ENCODE peak calls at places on chromosomes 12 and 14, in five cellular contexts. One of them, this sample, is unnamed.

GRCh38 chr12:18849080-18849479 is 111.2 kb downstream of the CAPZA3 start:
- DNase-seq in heart right ventricle: no peak
- DNase-seq in A673: no peak
- DNase-seq in Peyer's patch: no peak
- DNase-seq in brain microvascular endothelial cell: peak
- DNase-seq in this sample: peak

GRCh38 chr12:100404769-100405407 is 48.0 kb downstream of the SLC17A8 start:
- DNase-seq in heart right ventricle: no peak
- DNase-seq in A673: peak
- DNase-seq in Peyer's patch: no peak
- DNase-seq in brain microvascular endothelial cell: peak
- DNase-seq in this sample: peak

GRCh38 chr12:67370979-67371378 is 101.8 kb downstream of the CAND1 start:
- DNase-seq in heart right ventricle: no peak
- DNase-seq in A673: no peak
- DNase-seq in Peyer's patch: no peak
- DNase-seq in brain microvascular endothelial cell: no peak
- DNase-seq in this sample: peak

GRCh38 chr12:80441921-80442320 is 2.1 kb upstream of the PTPRQ start:
- DNase-seq in heart right ventricle: no peak
- DNase-seq in A673: no peak
- DNase-seq in Peyer's patch: no peak
- DNase-seq in brain microvascular endothelial cell: peak
- DNase-seq in this sample: peak

GRCh38 chr12:32151552-32151951 is 44.9 kb downstream of the BICD1 start:
- DNase-seq in heart right ventricle: no peak
- DNase-seq in A673: no peak
- DNase-seq in Peyer's patch: no peak
- DNase-seq in brain microvascular endothelial cell: no peak
- DNase-seq in this sample: no peak

GRCh38 chr14:40119321-40119720 is 687.1 kb upstream of the FBXO33 start:
- DNase-seq in heart right ventricle: no peak
- DNase-seq in A673: no peak
- DNase-seq in Peyer's patch: no peak
- DNase-seq in brain microvascular endothelial cell: no peak
- DNase-seq in this sample: no peak

GRCh38 chr12:51028811-51029146 is 2.6 kb upstream of the SLC11A2 start:
- DNase-seq in heart right ventricle: no peak
- DNase-seq in A673: no peak
- DNase-seq in Peyer's patch: no peak
- DNase-seq in brain microvascular endothelial cell: no peak
- DNase-seq in this sample: no peak

GRCh38 chr12:71605034-71605433 is 58.6 kb downstream of the ZFC3H1 start:
- DNase-seq in heart right ventricle: no peak
- DNase-seq in A673: no peak
- DNase-seq in Peyer's patch: no peak
- DNase-seq in brain microvascular endothelial cell: no peak
- DNase-seq in this sample: no peak

GRCh38 chr14:24398943-24399801 is at the start of gene NYNRIN:
- DNase-seq in heart right ventricle: no peak
- DNase-seq in A673: no peak
- DNase-seq in Peyer's patch: peak
- DNase-seq in brain microvascular endothelial cell: no peak
- DNase-seq in this sample: peak

GRCh38 chr12:43736921-43737440 is 21.6 kb downstream of the PUS7L start:
- DNase-seq in heart right ventricle: no peak
- DNase-seq in A673: no peak
- DNase-seq in Peyer's patch: no peak
- DNase-seq in brain microvascular endothelial cell: no peak
- DNase-seq in this sample: peak

GRCh38 chr12:43730283-43730682 is 28.3 kb downstream of the PUS7L start:
- DNase-seq in heart right ventricle: no peak
- DNase-seq in A673: no peak
- DNase-seq in Peyer's patch: no peak
- DNase-seq in brain microvascular endothelial cell: no peak
- DNase-seq in this sample: no peak

GRCh38 chr12:43728698-43729097 is 29.9 kb downstream of the PUS7L start:
- DNase-seq in heart right ventricle: no peak
- DNase-seq in A673: no peak
- DNase-seq in Peyer's patch: no peak
- DNase-seq in brain microvascular endothelial cell: no peak
- DNase-seq in this sample: no peak

GRCh38 chr12:43737646-43738045 is 20.9 kb downstream of the PUS7L start:
- DNase-seq in heart right ventricle: no peak
- DNase-seq in A673: no peak
- DNase-seq in Peyer's patch: no peak
- DNase-seq in brain microvascular endothelial cell: peak
- DNase-seq in this sample: peak

GRCh38 chr12:43733687-43734086 is 24.9 kb downstream of the PUS7L start:
- DNase-seq in heart right ventricle: no peak
- DNase-seq in A673: no peak
- DNase-seq in Peyer's patch: no peak
- DNase-seq in brain microvascular endothelial cell: no peak
- DNase-seq in this sample: no peak
- TF ChIP-seq CTCF in heart right ventricle: no peak
- TF ChIP-seq CTCF in A673: peak
- TF ChIP-seq CTCF in Peyer's patch: no peak
- TF ChIP-seq CTCF in brain microvascular endothelial cell: no peak
- TF ChIP-seq CTCF in this sample: no peak

GRCh38 chr14:69633238-69633637 is 21.8 kb downstream of the SUSD6 start:
- DNase-seq in heart right ventricle: no peak
- DNase-seq in A673: no peak
- DNase-seq in Peyer's patch: no peak
- DNase-seq in brain microvascular endothelial cell: no peak
- DNase-seq in this sample: no peak

GRCh38 chr14:69632752-69633151 is 21.4 kb downstream of the SUSD6 start:
- DNase-seq in heart right ventricle: no peak
- DNase-seq in A673: no peak
- DNase-seq in Peyer's patch: no peak
- DNase-seq in brain microvascular endothelial cell: no peak
- DNase-seq in this sample: no peak

GRCh38 chr14:69629225-69630127 is 18.1 kb downstream of the SUSD6 start:
- DNase-seq in heart right ventricle: no peak
- DNase-seq in A673: no peak
- DNase-seq in Peyer's patch: no peak
- DNase-seq in brain microvascular endothelial cell: no peak
- DNase-seq in this sample: no peak

GRCh38 chr14:69631509-69631908 is 20.1 kb downstream of the SUSD6 start:
- DNase-seq in heart right ventricle: no peak
- DNase-seq in A673: no peak
- DNase-seq in Peyer's patch: no peak
- DNase-seq in brain microvascular endothelial cell: peak
- DNase-seq in this sample: no peak

GRCh38 chr14:69632154-69632553 is 20.8 kb downstream of the SUSD6 start:
- DNase-seq in heart right ventricle: no peak
- DNase-seq in A673: no peak
- DNase-seq in Peyer's patch: no peak
- DNase-seq in brain microvascular endothelial cell: no peak
- DNase-seq in this sample: no peak
- H3K4me3 ChIP-seq in heart right ventricle: no peak
- H3K4me3 ChIP-seq in A673: no peak
- H3K4me3 ChIP-seq in Peyer's patch: no peak
- H3K4me3 ChIP-seq in brain microvascular endothelial cell: no peak
- H3K4me3 ChIP-seq in this sample: no peak

DNA sequence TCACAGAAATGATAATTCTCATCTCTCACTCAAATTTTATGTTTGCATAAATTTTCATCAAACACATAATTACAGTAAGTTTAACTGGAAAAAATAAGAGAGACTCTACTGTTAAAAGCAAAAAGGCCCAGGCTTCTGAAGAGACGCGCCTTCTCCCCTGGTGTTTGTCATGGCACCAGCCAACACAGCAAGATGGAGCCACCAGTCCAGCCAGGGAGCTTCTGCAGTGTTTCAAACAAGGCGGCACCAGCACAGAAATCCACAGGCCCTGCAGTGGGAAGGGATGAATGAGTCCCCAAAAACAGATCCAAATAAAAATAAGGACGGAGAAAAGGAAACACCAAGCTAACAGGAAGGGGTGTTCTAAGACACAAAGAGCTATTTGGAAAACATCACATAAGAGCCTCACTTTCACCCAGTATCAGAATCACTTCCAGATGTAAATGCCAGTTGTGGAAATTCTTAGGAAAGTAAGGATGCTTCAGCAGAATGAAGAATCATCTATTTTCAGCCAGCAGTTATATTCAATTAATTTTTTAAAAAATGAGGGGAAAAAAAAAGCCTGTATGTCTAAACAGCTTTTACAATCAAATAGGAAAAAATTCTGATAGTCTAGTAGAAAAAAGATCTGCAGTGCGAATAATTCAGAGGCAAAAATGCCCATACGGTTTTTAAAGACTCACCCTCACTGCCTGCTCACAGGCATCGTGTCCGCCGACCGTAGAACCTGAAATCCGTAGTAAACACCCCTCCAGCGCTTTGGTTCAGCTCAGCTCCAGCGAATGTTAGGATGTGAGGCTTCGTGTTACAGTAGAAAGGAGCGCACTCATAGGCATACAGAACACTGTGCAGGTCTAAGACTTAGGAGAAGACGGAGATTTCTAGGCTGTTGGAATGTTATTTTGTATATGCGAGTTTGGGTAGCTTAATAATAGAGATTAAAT is 25.2 kb downstream of the SFSWAP start:
- DNase-seq in heart right ventricle: no peak
- DNase-seq in A673: no peak
- DNase-seq in Peyer's patch: no peak
- DNase-seq in brain microvascular endothelial cell: no peak
- DNase-seq in this sample: peak
- TF ChIP-seq CTCF in heart right ventricle: no peak
- TF ChIP-seq CTCF in A673: no peak
- TF ChIP-seq CTCF in Peyer's patch: no peak
- TF ChIP-seq CTCF in brain microvascular endothelial cell: no peak
- TF ChIP-seq CTCF in this sample: no peak

GRCh38 chr12:5787828-5788227 is 157.2 kb downstream of the ANO2 start:
- DNase-seq in heart right ventricle: no peak
- DNase-seq in A673: no peak
- DNase-seq in Peyer's patch: no peak
- DNase-seq in brain microvascular endothelial cell: no peak
- DNase-seq in this sample: no peak

GRCh38 chr12:5792350-5792749 is 152.7 kb downstream of the ANO2 start:
- DNase-seq in heart right ventricle: no peak
- DNase-seq in A673: no peak
- DNase-seq in Peyer's patch: no peak
- DNase-seq in brain microvascular endothelial cell: no peak
- DNase-seq in this sample: no peak

GRCh38 chr12:5785601-5786000 is 159.5 kb downstream of the ANO2 start:
- DNase-seq in heart right ventricle: no peak
- DNase-seq in A673: no peak
- DNase-seq in Peyer's patch: no peak
- DNase-seq in brain microvascular endothelial cell: no peak
- DNase-seq in this sample: no peak

GRCh38 chr12:5794156-5794555 is 150.9 kb downstream of the ANO2 start:
- DNase-seq in heart right ventricle: no peak
- DNase-seq in A673: no peak
- DNase-seq in Peyer's patch: no peak
- DNase-seq in brain microvascular endothelial cell: no peak
- DNase-seq in this sample: no peak

GRCh38 chr12:5789469-5789968 is 155.5 kb downstream of the ANO2 start:
- DNase-seq in heart right ventricle: no peak
- DNase-seq in A673: no peak
- DNase-seq in Peyer's patch: no peak
- DNase-seq in brain microvascular endothelial cell: no peak
- DNase-seq in this sample: no peak
- H3K4me3 ChIP-seq in heart right ventricle: no peak
- H3K4me3 ChIP-seq in A673: no peak
- H3K4me3 ChIP-seq in Peyer's patch: no peak
- H3K4me3 ChIP-seq in brain microvascular endothelial cell: no peak
- H3K4me3 ChIP-seq in this sample: no peak

GRCh38 chr12:94721173-94721572 is 70.8 kb upstream of the TMCC3 start:
- DNase-seq in heart right ventricle: no peak
- DNase-seq in A673: no peak
- DNase-seq in Peyer's patch: no peak
- DNase-seq in brain microvascular endothelial cell: no peak
- DNase-seq in this sample: no peak

GRCh38 chr12:94722664-94723063 is 72.3 kb upstream of the TMCC3 start:
- DNase-seq in heart right ventricle: no peak
- DNase-seq in A673: no peak
- DNase-seq in Peyer's patch: no peak
- DNase-seq in brain microvascular endothelial cell: no peak
- DNase-seq in this sample: peak

GRCh38 chr12:94730846-94731245 is 80.5 kb upstream of the TMCC3 start:
- DNase-seq in heart right ventricle: no peak
- DNase-seq in A673: peak
- DNase-seq in Peyer's patch: no peak
- DNase-seq in brain microvascular endothelial cell: no peak
- DNase-seq in this sample: no peak

DNA sequence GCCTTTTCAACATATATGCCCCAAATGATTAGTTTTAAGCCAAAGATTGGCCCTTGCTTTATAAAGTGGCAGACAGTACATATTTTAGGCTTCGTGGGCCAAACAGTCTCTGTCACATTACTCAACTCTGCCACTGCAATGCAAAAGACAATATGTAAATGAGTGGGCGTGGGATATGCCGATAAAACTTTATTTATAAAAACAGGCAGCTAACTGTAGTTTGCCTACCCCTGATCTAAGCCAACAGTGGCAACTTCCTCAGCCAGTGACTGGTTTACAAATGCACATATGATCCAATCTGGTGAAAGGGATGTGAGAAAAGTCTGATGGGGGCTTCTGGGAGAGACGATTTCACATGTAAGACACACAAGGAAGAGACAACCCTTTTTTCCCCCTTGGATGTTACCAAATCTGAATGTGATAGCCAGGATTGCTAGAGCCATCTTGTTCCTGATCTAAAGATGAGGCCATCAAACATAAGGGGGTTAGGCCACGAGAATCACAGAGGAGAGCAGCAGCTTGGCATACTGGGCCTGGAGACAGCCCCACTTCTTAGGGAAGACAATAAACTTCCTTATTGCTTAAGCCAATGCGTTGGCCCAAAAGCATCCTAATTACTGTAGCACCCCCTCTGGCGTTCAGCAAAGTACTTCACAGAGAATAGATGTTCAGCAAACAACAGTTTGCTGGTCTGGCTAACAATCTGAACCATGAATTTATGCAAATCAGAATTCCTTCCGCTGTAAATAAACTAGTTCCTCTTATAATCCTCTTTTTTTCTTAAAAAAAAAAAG is 75.2 kb upstream of the TMCC3 start:
- DNase-seq in heart right ventricle: peak
- DNase-seq in A673: peak
- DNase-seq in Peyer's patch: no peak
- DNase-seq in brain microvascular endothelial cell: peak
- DNase-seq in this sample: peak
- TF ChIP-seq CTCF in heart right ventricle: peak
- TF ChIP-seq CTCF in A673: peak
- TF ChIP-seq CTCF in Peyer's patch: no peak
- TF ChIP-seq CTCF in brain microvascular endothelial cell: peak
- TF ChIP-seq CTCF in this sample: peak

This sample was measured in fibroblast of mammary gland.